ENCODE peak calls at places on chromosomes 11 and 22, in four cellular contexts. J, K, F and S are unnamed samples. For H3K9me3, the result is how much of the 10 kb centered on the place peaks cover.

GRCh38 chr11:69130586-69131566 is 24.9 kb upstream of the SMIM38 start:
- DNase-seq in F (peak), J (no peak), K (no peak), S (no peak)

GRCh38 chr11:6387811-6388599 is 2.3 kb upstream of the SMPD1 start:
- DNase-seq in K (no peak), J (no peak), F (no peak), S (no peak)

GRCh38 chr22:40116496-40117200 is 61.1 kb upstream of the TNRC6B start:
- DNase-seq in F (no peak), K (peak), J (no peak), S (peak)

GRCh38 chr11:65316979-65317786 is 2.5 kb downstream of the CDC42EP2 start:
- DNase-seq in K (no peak), F (peak), J (peak), S (no peak)

GRCh38 chr11:75305993-75306392 is 45.5 kb downstream of the ARRB1 start:
- DNase-seq in K (no peak), J (no peak), F (no peak), S (no peak)

GRCh38 chr11:82823635-82824614 is 76.3 kb downstream of the PRCP start:
- DNase-seq in F (no peak), J (no peak), K (no peak), S (no peak)

GRCh38 chr22:39526736-39527171 is 5.8 kb downstream of the RPS19BP1 start:
- DNase-seq in F (no peak), J (no peak), K (no peak), S (no peak)

GRCh38 chr22:29690481-29690880 is 29.3 kb upstream of the CABP7 start:
- DNase-seq in K (no peak), F (no peak), J (no peak), S (no peak)

GRCh38 chr11:128342511-128343133 is 244.7 kb downstream of the ETS1 start:
- DNase-seq in J (peak), F (no peak), K (peak), S (peak)

GRCh38 chr11:93031386-93031785 is 61.9 kb downstream of the MTNR1B start:
- DNase-seq in J (no peak), F (no peak), K (no peak), S (no peak)

GRCh38 chr11:87290304-87290922 is 252.7 kb downstream of the TMEM135 start:
- DNase-seq in K (no peak), F (no peak), J (peak), S (no peak)

GRCh38 chr11:47415949-47416472 is 7.6 kb downstream of the SLC39A13 start:
- DNase-seq in K (no peak), J (peak), F (peak), S (no peak)

GRCh38 chr11:118120793-118121192 is 31.8 kb downstream of the SCN4B start:
- DNase-seq in K (no peak), J (no peak), F (no peak), S (no peak)

GRCh38 chr22:35961480-35961902 is 67.1 kb downstream of the RBFOX2 start:
- DNase-seq in F (no peak), K (no peak), J (no peak), S (no peak)

GRCh38 chr22:27032121-27032761 is 374.9 kb downstream of the MIAT start:
- DNase-seq in F (peak), K (no peak), J (no peak), S (no peak)

GRCh38 chr22:50728523-50728931 is 9.5 kb upstream of the ACR start:
- DNase-seq in J (no peak), K (no peak), F (peak), S (no peak)

GRCh38 chr11:123408619-123409455 is 21.2 kb upstream of the GRAMD1B start:
- DNase-seq in F (no peak), J (no peak), K (no peak), S (no peak)

GRCh38 chr11:17734986-17735822 is 623 bp downstream of the KCNC1 start:
- DNase-seq in K (no peak), J (peak), F (peak), S (no peak)

GRCh38 chr11:116294630-116295029 is 478.2 kb downstream of the BUD13 start:
- DNase-seq in J (no peak), K (no peak), F (no peak), S (no peak)

GRCh38 chr11:110148775-110149744 is 55.9 kb downstream of the ZC3H12C start:
- DNase-seq in F (no peak), K (no peak), J (peak), S (no peak)

GRCh38 chr11:64249038-64249437 is 2.3 kb upstream of the PLCB3 start:
- DNase-seq in F (no peak), J (no peak), K (no peak), S (no peak)

GRCh38 chr22:26812731-26813130 is 155.3 kb downstream of the MIAT start:
- DNase-seq in J (no peak), F (no peak), K (no peak), S (no peak)

GRCh38 chr11:103749158-103749557 is 287.3 kb upstream of the DDI1 start:
- DNase-seq in J (no peak), K (no peak), F (no peak), S (no peak)

GRCh38 chr22:40024201-40025061 is 29.7 kb downstream of the FAM83F start:
- DNase-seq in J (peak), K (peak), F (peak), S (peak)

GRCh38 chr11:69292221-69292648 is 1.7 kb upstream of the MYEOV start:
- DNase-seq in K (peak), J (peak), F (no peak), S (peak)

GRCh38 chr22:35334010-35334409 is 34.3 kb downstream of the TOM1 start:
- DNase-seq in K (no peak), J (no peak), F (no peak), S (no peak)

GRCh38 chr11:111707039-111707690 is 59.0 kb downstream of the PPP2R1B start:
- DNase-seq in K (no peak), F (peak), J (peak), S (no peak)

GRCh38 chr22:27495325-27495724 is 306.2 kb downstream of the MN1 start:
- DNase-seq in K (no peak), J (no peak), F (no peak), S (no peak)

GRCh38 chr11:119714189-119714588 is 14.8 kb downstream of the NECTIN1 start:
- DNase-seq in K (no peak), F (no peak), J (no peak), S (no peak)

GRCh38 chr11:67286621-67287333 is 2.3 kb upstream of the ANKRD13D start:
- DNase-seq in K (no peak), J (no peak), F (peak), S (peak)

GRCh38 chr11:116691779-116692178 is 81.0 kb downstream of the BUD13 start:
- DNase-seq in J (peak), F (peak), K (peak), S (peak)

GRCh38 chr22:22520667-22521602 is 865 bp upstream of the ZNF280A start:
- DNase-seq in K (no peak), J (peak), F (no peak), S (no peak)

GRCh38 chr11:65872555-65873279 is at the start of gene EFEMP2:
- DNase-seq in F (peak), J (no peak), K (no peak), S (no peak)

GRCh38 chr11:86815726-86816125 is 15.4 kb downstream of the PRSS23 start:
- DNase-seq in J (no peak), F (no peak), K (no peak), S (no peak)

GRCh38 chr11:109208116-109208515 is 213.9 kb upstream of the C11orf87 start:
- DNase-seq in F (no peak), J (no peak), K (no peak), S (no peak)

GRCh38 chr11:60280412-60280811 is at the start of gene MS4A4A:
- DNase-seq in F (no peak), K (no peak), J (no peak), S (no peak)

GRCh38 chr11:22467248-22467647 is 129.1 kb downstream of the SLC17A6 start:
- DNase-seq in F (no peak), J (no peak), K (no peak), S (no peak)

GRCh38 chr11:77351281-77351905 is 49.9 kb upstream of the GDPD4 start:
- DNase-seq in K (no peak), F (no peak), J (no peak), S (no peak)

GRCh38 chr11:61553373-61554171 is 27.3 kb downstream of the SYT7 start:
- DNase-seq in K (no peak), F (no peak), J (no peak), S (no peak)

DNA sequence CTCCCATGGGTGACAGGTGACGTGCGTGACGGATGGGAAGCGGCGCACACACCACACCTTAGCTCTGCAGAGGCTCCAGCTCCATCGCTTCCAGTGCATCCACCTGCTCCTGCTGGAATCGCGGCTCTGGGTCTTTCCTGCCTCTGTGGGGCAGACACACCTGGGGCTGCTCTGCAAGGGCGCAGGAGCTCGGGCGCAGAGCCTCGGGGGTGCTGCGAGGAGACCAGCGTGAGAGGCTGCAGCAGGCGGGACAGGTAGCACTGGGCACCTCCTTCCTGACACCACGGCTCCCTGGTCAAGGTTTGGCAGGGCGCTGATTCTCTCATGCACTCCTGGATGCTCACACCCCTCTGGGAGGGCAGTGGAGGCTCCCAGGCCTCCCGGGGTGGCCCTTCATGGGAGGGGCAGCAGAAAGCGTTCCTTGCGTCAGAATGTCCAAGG is 1494.3 kb downstream of the BRD1 start:
- DNase-seq in F (no peak), J (no peak), K (no peak), S (no peak)
- H3K9me3 ChIP-seq in F (under half), J (under half), K (under half), S (under half)

GRCh38 chr22:48397531-48398180 is 1430.0 kb downstream of the BRD1 start:
- DNase-seq in F (no peak), K (no peak), J (no peak), S (no peak)

GRCh38 chr22:48396091-48396784 is 1431.4 kb downstream of the BRD1 start:
- DNase-seq in F (no peak), K (no peak), J (no peak), S (no peak)

GRCh38 chr22:48398181-48398905 is 1429.3 kb downstream of the BRD1 start:
- DNase-seq in J (no peak), F (no peak), K (no peak), S (no peak)

GRCh38 chr22:48394787-48395620 is 1432.7 kb downstream of the BRD1 start:
- DNase-seq in K (no peak), F (no peak), J (no peak), S (no peak)

GRCh38 chr22:48396785-48397530 is 1430.7 kb downstream of the BRD1 start:
- DNase-seq in J (no peak), K (no peak), F (no peak), S (no peak)
- H3K9me3 ChIP-seq in J (under half), K (under half), F (under half), S (under half)

GRCh38 chr11:2650343-2650867 is 49.4 kb downstream of the KCNQ1OT1 start:
- DNase-seq in F (no peak), J (no peak), K (no peak), S (no peak)

GRCh38 chr11:2652362-2652761 is 47.4 kb downstream of the KCNQ1OT1 start:
- DNase-seq in K (no peak), J (no peak), F (no peak), S (no peak)

GRCh38 chr11:2649848-2650247 is 49.9 kb downstream of the KCNQ1OT1 start:
- DNase-seq in F (no peak), K (no peak), J (no peak), S (no peak)

GRCh38 chr11:2651826-2652237 is 48.0 kb downstream of the KCNQ1OT1 start:
- DNase-seq in F (no peak), J (no peak), K (no peak), S (no peak)

DNA sequence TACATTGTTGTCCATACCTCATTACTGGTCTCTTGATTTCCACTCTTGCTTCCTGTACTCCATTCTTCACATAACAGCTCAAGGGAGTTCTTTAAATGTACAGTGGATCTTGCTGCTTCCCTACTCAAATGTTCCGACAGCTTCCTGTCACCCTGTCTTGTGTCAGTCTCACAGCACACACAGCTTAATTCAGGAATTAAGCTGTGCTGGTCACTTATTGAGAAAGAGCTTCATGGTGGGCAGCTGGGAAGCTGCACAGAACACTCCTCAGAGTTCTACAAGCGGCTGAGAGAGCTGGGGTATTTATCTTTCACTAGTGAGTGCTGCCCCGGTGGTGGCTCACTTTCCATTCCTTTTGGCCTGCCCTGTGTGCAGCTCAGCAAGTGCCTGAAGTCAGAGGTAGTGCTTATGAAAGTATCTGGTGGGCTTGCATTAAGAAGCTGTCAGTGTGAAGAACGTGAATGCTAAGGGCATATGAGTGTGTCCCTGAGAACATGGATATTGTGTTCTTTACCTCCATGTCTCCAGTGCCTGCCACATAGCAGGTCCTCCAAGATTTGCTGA is 48.7 kb downstream of the KCNQ1OT1 start:
- DNase-seq in K (no peak), J (no peak), F (no peak), S (no peak)
- H3K9me3 ChIP-seq in K (under half), J (under half), F (under half), S (under half)

GRCh38 chr22:47547239-47547661 is 784.8 kb downstream of the TBC1D22A start:
- DNase-seq in J (no peak), F (no peak), K (no peak), S (no peak)
- H3K9me3 ChIP-seq in J (under half), F (under half), K (under half), S (under half)

GRCh38 chr11:31821779-31822574 is 10.9 kb upstream of the PAX6 start:
- DNase-seq in F (no peak), K (no peak), J (no peak), S (no peak)
- H3K9me3 ChIP-seq in F (under half), K (under half), J (under half), S (under half)

GRCh38 chr11:106271686-106272085 is 194.2 kb downstream of the AASDHPPT start:
- DNase-seq in K (no peak), F (no peak), J (peak), S (no peak)

GRCh38 chr11:106275151-106275550 is 197.7 kb downstream of the AASDHPPT start:
- DNase-seq in K (no peak), J (no peak), F (no peak), S (no peak)

GRCh38 chr11:106276859-106277436 is 199.5 kb downstream of the AASDHPPT start:
- DNase-seq in F (no peak), K (no peak), J (peak), S (no peak)

GRCh38 chr11:106276126-106276525 is 198.7 kb downstream of the AASDHPPT start:
- DNase-seq in K (no peak), J (peak), F (no peak), S (no peak)

GRCh38 chr11:106271126-106271525 is 193.7 kb downstream of the AASDHPPT start:
- DNase-seq in F (no peak), K (no peak), J (no peak), S (no peak)
- H3K9me3 ChIP-seq in F (under half), K (under half), J (under half), S (under half)

GRCh38 chr11:134581121-134581626 is 169.1 kb upstream of the B3GAT1 start:
- DNase-seq in F (no peak), J (no peak), K (no peak), S (no peak)

GRCh38 chr11:134584001-134584561 is 172.0 kb upstream of the B3GAT1 start:
- DNase-seq in F (no peak), K (no peak), J (no peak), S (no peak)

GRCh38 chr11:134583397-134583990 is 171.5 kb upstream of the B3GAT1 start:
- DNase-seq in J (no peak), K (no peak), F (no peak), S (no peak)

GRCh38 chr11:134580635-134581025 is 168.6 kb upstream of the B3GAT1 start:
- DNase-seq in J (no peak), F (no peak), K (no peak), S (no peak)

DNA sequence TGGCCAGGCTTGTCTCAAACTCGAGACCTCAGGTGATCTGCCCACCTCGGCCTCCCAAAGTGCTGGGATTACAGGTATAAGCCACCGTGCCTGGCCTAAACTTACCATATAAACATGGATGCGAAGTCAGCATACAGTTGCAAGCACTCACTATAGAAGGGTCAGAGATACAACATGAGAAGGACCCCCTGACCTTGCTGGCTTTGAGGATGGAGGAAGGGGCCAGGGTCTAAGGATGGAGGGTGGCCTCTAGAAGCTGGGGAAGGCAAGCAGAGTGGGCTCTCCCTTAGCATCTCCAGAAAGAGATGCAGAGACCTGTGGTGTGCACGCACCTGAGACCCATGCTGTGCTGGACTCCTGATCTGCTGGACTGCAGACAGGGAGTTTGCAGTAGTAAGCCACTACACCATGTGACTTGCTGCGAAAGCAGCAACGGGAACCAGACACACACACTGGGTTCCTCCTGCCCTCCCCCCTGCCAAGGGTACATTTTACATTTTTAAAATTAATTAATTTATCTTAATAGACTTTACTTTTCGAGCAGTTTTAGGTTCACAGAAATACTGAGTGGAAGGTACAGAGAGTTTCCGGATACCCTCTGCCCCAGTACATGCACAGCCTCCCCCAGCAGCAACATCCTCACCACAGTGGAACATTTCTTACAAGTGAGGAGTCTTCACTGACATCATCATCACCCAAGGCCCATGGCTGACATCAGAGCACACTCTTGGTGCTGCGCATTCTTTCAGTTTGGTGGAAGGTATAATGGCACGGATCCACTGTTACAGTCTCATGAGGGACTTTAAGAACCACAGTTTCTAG is 170.1 kb upstream of the B3GAT1 start:
- DNase-seq in K (no peak), F (no peak), J (no peak), S (no peak)
- H3K9me3 ChIP-seq in K (under half), F (under half), J (under half), S (under half)